ENCODE peak calls at places on chromosome 9, in five cellular contexts. H, O, T, N and L are unnamed samples.

GRCh38 chr9:21153688-21154608 is 12.3 kb upstream of the IFNW1 start:
- DNase-seq in H (no peak), O (no peak), T (peak; percentile 28), N (no peak), L (peak; percentile 7)

GRCh38 chr9:136525841-136526499 is 19.9 kb downstream of the NOTCH1 start:
- DNase-seq in H (no peak), O (no peak), T (peak; percentile 47), N (peak; percentile 62), L (no peak)

GRCh38 chr9:116437411-116438370 is 249.4 kb upstream of the TRIM32 start:
- DNase-seq in H (no peak), O (no peak), T (no peak), N (no peak), L (no peak)

GRCh38 chr9:14993891-14994554 is 83.8 kb upstream of the FREM1 start:
- DNase-seq in H (no peak), O (no peak), T (no peak), N (no peak), L (no peak)

GRCh38 chr9:96646081-96646991 is 8.8 kb downstream of the PRXL2C start:
- DNase-seq in H (no peak), O (no peak), T (no peak), N (no peak), L (no peak)

GRCh38 chr9:32725066-32725860 is 58.1 kb upstream of the TMEM215 start:
- DNase-seq in H (no peak), O (no peak), T (no peak), N (no peak), L (no peak)

GRCh38 chr9:29906065-29906464 is 2332.8 kb upstream of the C9orf72 start:
- DNase-seq in H (no peak), O (no peak), T (no peak), N (no peak), L (no peak)

GRCh38 chr9:136137321-136138054 is 18.8 kb upstream of the TMEM250 start:
- DNase-seq in H (no peak), O (no peak), T (no peak), N (no peak), L (no peak)

GRCh38 chr9:16136961-16137360 is 584.1 kb downstream of the CCDC171 start:
- DNase-seq in H (no peak), O (no peak), T (peak; percentile 50), N (no peak), L (no peak)

GRCh38 chr9:123287639-123288038 is 19.3 kb upstream of the STRBP start:
- DNase-seq in H (no peak), O (no peak), T (no peak), N (no peak), L (no peak)

GRCh38 chr9:119412399-119412798 is 43.2 kb upstream of the BRINP1 start:
- DNase-seq in H (no peak), O (no peak), T (no peak), N (no peak), L (no peak)

GRCh38 chr9:32665101-32665500 is 29.6 kb upstream of the TAF1L start:
- DNase-seq in H (no peak), O (no peak), T (peak; percentile 45), N (no peak), L (no peak)

GRCh38 chr9:87075537-87075936 is 128.2 kb upstream of the GAS1 start:
- DNase-seq in H (no peak), O (no peak), T (no peak), N (no peak), L (no peak)

GRCh38 chr9:83477571-83477970 is 60.6 kb downstream of the FRMD3 start:
- DNase-seq in H (no peak), O (no peak), T (no peak), N (no peak), L (no peak)

GRCh38 chr9:32294051-32294600 is 90.3 kb upstream of the ACO1 start:
- DNase-seq in H (no peak), O (no peak), T (no peak), N (no peak), L (no peak)

GRCh38 chr9:104177003-104177611 is 83.0 kb downstream of the SMC2 start:
- DNase-seq in H (no peak), O (no peak), T (peak; percentile 21), N (no peak), L (no peak)

GRCh38 chr9:77977210-77977611 is 54.4 kb downstream of the GNAQ start:
- DNase-seq in H (no peak), O (no peak), T (peak; percentile 71), N (peak; percentile 66), L (peak; percentile 79)

GRCh38 chr9:114016629-114017423 is 61.3 kb downstream of the AMBP start:
- DNase-seq in H (peak; percentile 2), O (no peak), T (no peak), N (no peak), L (no peak)

GRCh38 chr9:111001471-111001870 is 36.8 kb downstream of the LPAR1 start:
- DNase-seq in H (no peak), O (no peak), T (no peak), N (no peak), L (no peak)

GRCh38 chr9:135023389-135023788 is 64.1 kb upstream of the OLFM1 start:
- DNase-seq in H (peak; percentile 64), O (no peak), T (no peak), N (no peak), L (no peak)

GRCh38 chr9:137665226-137665625 is 46.4 kb downstream of the EHMT1 start:
- DNase-seq in H (no peak), O (no peak), T (no peak), N (no peak), L (no peak)

GRCh38 chr9:127505396-127506116 is 54.2 kb downstream of the LRSAM1 start:
- DNase-seq in H (no peak), O (peak; percentile 82), T (peak; percentile 60), N (no peak), L (peak; percentile 51)

GRCh38 chr9:132210472-132211145 is 48.8 kb downstream of the NTNG2 start:
- DNase-seq in H (no peak), O (no peak), T (no peak), N (no peak), L (no peak)

GRCh38 chr9:14030350-14030823 is 283.6 kb downstream of the NFIB start:
- DNase-seq in H (peak; percentile 48), O (no peak), T (peak; percentile 48), N (no peak), L (no peak)

GRCh38 chr9:135583686-135584011 is 22.1 kb downstream of the PAEP start:
- DNase-seq in H (no peak), O (no peak), T (no peak), N (no peak), L (no peak)

GRCh38 chr9:110047232-110047954 is 160.6 kb downstream of the C9orf152 start:
- DNase-seq in H (no peak), O (no peak), T (no peak), N (no peak), L (no peak)

GRCh38 chr9:16425572-16425971 is 444.9 kb downstream of the BNC2 start:
- DNase-seq in H (no peak), O (no peak), T (peak; percentile 47), N (no peak), L (no peak)

GRCh38 chr9:27198175-27198574 is 89.2 kb downstream of the TEK start:
- DNase-seq in H (no peak), O (no peak), T (no peak), N (no peak), L (no peak)

GRCh38 chr9:134642385-134643181 is 980 bp downstream of the COL5A1 start:
- DNase-seq in H (peak; percentile 23), O (no peak), T (peak; percentile 44), N (peak; percentile 58), L (no peak)

GRCh38 chr9:1231998-1232919 is 182.1 kb downstream of the DMRT2 start:
- DNase-seq in H (peak; percentile 83), O (no peak), T (peak; percentile 66), N (peak; percentile 31), L (no peak)

GRCh38 chr9:73137286-73137899 is 14.3 kb upstream of the ANXA1 start:
- DNase-seq in H (no peak), O (no peak), T (peak; percentile 88), N (no peak), L (peak; percentile 16)

GRCh38 chr9:128025756-128026155 is 41.4 kb downstream of the NAIF1 start:
- DNase-seq in H (no peak), O (no peak), T (no peak), N (no peak), L (no peak)

GRCh38 chr9:134537891-134538520 is 103.6 kb upstream of the COL5A1 start:
- DNase-seq in H (no peak), O (no peak), T (no peak), N (no peak), L (no peak)

GRCh38 chr9:110254500-110254899 is 1.8 kb downstream of the TXN start:
- DNase-seq in H (no peak), O (no peak), T (no peak), N (no peak), L (no peak)

GRCh38 chr9:85224729-85225128 is 517.0 kb downstream of the AGTPBP1 start:
- DNase-seq in H (no peak), O (no peak), T (no peak), N (no peak), L (no peak)

GRCh38 chr9:109989296-109989695 is 209.3 kb downstream of the PALM2AKAP2 start:
- DNase-seq in H (no peak), O (no peak), T (no peak), N (no peak), L (no peak)

GRCh38 chr9:78713746-78714405 is 417.0 kb downstream of the PSAT1 start:
- DNase-seq in H (no peak), O (no peak), T (no peak), N (no peak), L (no peak)

GRCh38 chr9:5549671-5550650 is 39.6 kb downstream of the PDCD1LG2 start:
- DNase-seq in H (no peak), O (no peak), T (no peak), N (no peak), L (no peak)

GRCh38 chr9:107739601-107740082 is 250.1 kb upstream of the KLF4 start:
- DNase-seq in H (peak; percentile 59), O (no peak), T (no peak), N (no peak), L (no peak)

GRCh38 chr9:107738789-107739188 is 249.2 kb upstream of the KLF4 start:
- DNase-seq in H (no peak), O (no peak), T (no peak), N (no peak), L (no peak)

GRCh38 chr9:107740088-107740980 is 250.8 kb upstream of the KLF4 start:
- DNase-seq in H (peak; percentile 55), O (no peak), T (no peak), N (no peak), L (no peak)

GRCh38 chr9:107737610-107737986 is 248.0 kb upstream of the KLF4 start:
- DNase-seq in H (no peak), O (no peak), T (no peak), N (no peak), L (no peak)

GRCh38 chr9:107737987-107738743 is 248.6 kb upstream of the KLF4 start:
- DNase-seq in H (peak; percentile 63), O (no peak), T (no peak), N (no peak), L (no peak)
- TF ChIP-seq POLR2A in H (no peak), O (no peak), T (no peak), N (no peak), L (no peak)

GRCh38 chr9:35689601-35690446 is at the start of gene TPM2:
- DNase-seq in H (peak; percentile 44), O (peak; percentile 53), T (peak; percentile 88), N (peak; percentile 73), L (no peak)
- TF ChIP-seq POLR2A in H (peak; percentile 43), O (peak; percentile 44), T (peak; percentile 99), N (peak; percentile 80), L (no peak)

GRCh38 chr9:120909904-120910303 is 16.7 kb downstream of the TRAF1 start:
- DNase-seq in H (no peak), O (no peak), T (no peak), N (no peak), L (no peak)
- TF ChIP-seq POLR2A in H (no peak), O (no peak), T (no peak), N (no peak), L (no peak)

GRCh38 chr9:124859803-124860581 is 1.8 kb downstream of the RPL35 start:
- DNase-seq in H (no peak), O (no peak), T (no peak), N (no peak), L (no peak)
- TF ChIP-seq POLR2A in H (no peak), O (peak; percentile 21), T (no peak), N (no peak), L (no peak)